ENCODE peak calls at places on chromosomes 11 and 22, in nine cellular contexts. Q, A, D, C, G, F, V, M and E are unnamed samples.

GRCh38 chr22:19902245-19902699 is 39.3 kb upstream of the COMT start:
- DNase-seq in M (no peak), C (no peak), V (no peak), A (no peak), F (no peak), G (no peak), D (no peak), Q (peak), E (no peak)

GRCh38 chr22:27223317-27224177 is 566.2 kb downstream of the MIAT start:
- DNase-seq in D (no peak), A (no peak), Q (no peak), G (no peak), M (peak), F (no peak), V (no peak), C (no peak), E (no peak)

GRCh38 chr22:28015676-28016601 is 96.9 kb upstream of the PITPNB start:
- DNase-seq in F (no peak), G (peak), A (no peak), D (no peak), V (peak), Q (no peak), C (peak), M (no peak), E (no peak)

GRCh38 chr11:45097721-45098493 is 48.5 kb upstream of the PRDM11 start:
- DNase-seq in G (no peak), Q (peak), D (no peak), M (peak), V (peak), C (no peak), F (no peak), A (peak), E (peak)

GRCh38 chr11:48125866-48126265 is 90.7 kb upstream of the OR4B1 start:
- DNase-seq in V (no peak), Q (no peak), C (no peak), D (no peak), G (no peak), F (no peak), M (no peak), A (no peak), E (no peak)

GRCh38 chr22:48576333-48577013 is 1251.2 kb downstream of the BRD1 start:
- DNase-seq in F (no peak), A (no peak), D (no peak), V (no peak), C (no peak), Q (peak), G (peak), M (peak), E (no peak)

GRCh38 chr11:68890490-68891231 is 13.0 kb downstream of the MRPL21 start:
- DNase-seq in D (no peak), C (peak), V (peak), M (peak), F (no peak), Q (peak), A (peak), G (peak), E (peak)

GRCh38 chr11:60634151-60634550 is 65.3 kb upstream of the MS4A8 start:
- DNase-seq in C (no peak), F (no peak), G (no peak), M (no peak), D (no peak), V (no peak), Q (no peak), A (no peak), E (no peak)

GRCh38 chr11:78295991-78296930 is 107.5 kb downstream of the USP35 start:
- DNase-seq in C (no peak), D (no peak), G (no peak), A (no peak), Q (no peak), V (no peak), M (no peak), F (no peak), E (no peak)

GRCh38 chr22:47495102-47495501 is 732.7 kb downstream of the TBC1D22A start:
- DNase-seq in G (no peak), C (no peak), M (no peak), D (no peak), A (no peak), Q (no peak), V (no peak), F (no peak), E (no peak)

DNA sequence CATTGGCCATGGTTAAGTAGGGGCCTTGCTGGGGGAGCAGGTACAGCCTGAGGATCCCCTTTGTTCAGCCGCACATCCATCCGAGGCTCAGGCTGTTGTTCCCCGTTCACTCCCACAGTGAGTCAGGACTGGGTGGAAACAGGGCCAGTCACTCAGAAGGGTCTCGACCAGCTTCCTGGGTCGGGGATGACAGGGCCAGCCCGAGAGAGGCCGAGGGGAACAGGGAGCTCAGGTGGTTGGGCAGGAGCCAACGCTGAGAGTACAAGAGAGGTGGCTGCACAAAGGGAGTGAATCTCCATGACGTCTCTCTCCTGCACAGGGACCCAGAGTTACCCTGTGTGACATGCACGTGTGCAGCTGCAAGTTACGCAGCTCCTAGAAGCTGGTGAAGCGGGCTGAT is 97.2 kb upstream of the SHANK2 start:
- DNase-seq in F (no peak), Q (no peak), G (peak), V (no peak), M (no peak), D (no peak), C (no peak), A (no peak), E (no peak)
- H3K4me3 ChIP-seq in F (no peak), Q (no peak), G (no peak), V (no peak), M (no peak), D (no peak), C (no peak), A (no peak), E (no peak)

DNA sequence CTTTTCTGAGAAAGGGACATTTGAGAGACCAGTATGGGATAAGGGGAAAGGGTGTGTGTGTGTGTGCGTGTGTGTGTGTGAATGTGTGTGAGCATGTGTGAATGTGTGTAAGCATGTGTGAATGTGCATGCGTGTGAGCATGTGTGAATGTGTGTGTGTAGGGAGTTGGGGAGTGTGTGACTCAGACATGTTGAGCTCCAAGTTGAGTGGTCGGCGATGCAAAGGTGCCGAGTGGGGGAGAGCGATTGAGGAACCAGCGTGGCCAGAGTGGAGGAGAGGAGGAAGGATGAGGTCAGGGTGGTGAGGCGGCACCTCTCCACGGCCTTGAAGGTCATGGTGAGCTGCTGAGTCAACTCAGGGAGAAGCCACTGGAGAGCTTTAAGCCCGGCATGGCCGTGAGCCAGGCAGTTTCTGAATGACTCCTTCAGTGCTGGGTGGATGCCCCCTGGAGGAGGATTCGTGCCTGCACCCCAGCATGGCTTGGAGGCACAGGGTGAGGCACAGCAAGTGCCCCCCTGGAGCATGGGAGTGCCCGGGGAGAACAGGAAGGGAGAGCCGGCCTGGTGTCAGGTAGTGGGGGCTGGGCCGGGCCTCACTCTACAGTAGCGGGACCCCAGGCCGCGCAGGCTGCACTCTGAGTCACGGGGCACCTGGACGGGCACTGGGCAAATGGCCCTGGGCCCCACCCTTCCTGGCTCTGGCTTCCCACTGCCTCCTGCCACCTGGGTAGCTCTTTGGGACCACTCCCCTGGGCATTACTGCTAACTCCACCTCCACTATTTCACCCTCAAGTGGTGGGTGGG is 8.2 kb upstream of the CCDC88B start:
- DNase-seq in Q (peak), C (peak), G (no peak), D (peak), V (peak), M (peak), A (peak), F (peak), E (peak)
- TF ChIP-seq CTCF in Q (peak), C (peak), G (peak), D (peak), V (peak), M (peak), A (no peak), F (no peak), E (peak)

GRCh38 chr22:37577957-37578356 is 1.9 kb downstream of the LGALS2 start:
- DNase-seq in V (no peak), G (no peak), M (no peak), Q (no peak), D (no peak), A (no peak), C (no peak), F (no peak), E (no peak)

GRCh38 chr22:37581534-37581933 is 1.6 kb upstream of the LGALS2 start:
- DNase-seq in V (peak), F (no peak), M (no peak), Q (peak), C (peak), A (peak), G (no peak), D (no peak), E (peak)

DNA sequence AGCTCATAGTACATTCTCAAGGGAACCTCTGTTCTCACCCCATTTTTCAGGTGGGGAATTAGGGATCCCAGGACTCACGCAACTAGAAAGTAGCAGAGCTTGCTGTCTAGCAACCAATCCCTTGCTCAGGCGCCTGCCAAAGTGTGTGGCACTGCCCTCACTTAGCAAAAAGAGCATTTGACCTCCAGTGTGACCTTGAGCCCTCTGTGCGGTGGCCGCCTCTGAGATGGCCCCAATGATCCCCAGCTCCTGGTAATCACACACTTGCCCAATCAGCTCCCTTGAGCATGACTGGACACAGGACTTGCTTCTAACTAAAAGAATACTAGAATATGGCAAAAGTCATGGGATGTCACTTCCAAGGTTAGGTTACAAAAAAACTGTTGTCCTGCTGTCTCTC is 2.6 kb upstream of the LGALS2 start:
- DNase-seq in D (no peak), C (no peak), G (no peak), A (no peak), M (no peak), V (no peak), Q (no peak), F (no peak), E (no peak)
- H3K27ac ChIP-seq in D (no peak), C (no peak), G (no peak), A (no peak), M (no peak), V (peak), Q (no peak), F (no peak), E (peak)

GRCh38 chr11:56543739-56544138 is 682 bp upstream of the OR5M11 start:
- DNase-seq in D (no peak), F (no peak), Q (no peak), C (no peak), M (no peak), V (no peak), G (no peak), A (no peak), E (no peak)
- H3K4me3 ChIP-seq in D (no peak), F (no peak), Q (no peak), C (no peak), M (no peak), V (no peak), G (no peak), A (no peak), E (no peak)

GRCh38 chr11:72693271-72693968 is 19.2 kb upstream of the PDE2A start:
- DNase-seq in C (no peak), A (no peak), Q (peak), V (no peak), D (no peak), G (no peak), M (no peak), F (no peak), E (no peak)
- TF ChIP-seq CTCF in C (no peak), A (no peak), Q (no peak), V (no peak), D (no peak), G (no peak), M (no peak), F (no peak), E (no peak)